ENCODE peak calls at places on chromosome 21, in four cellular contexts. G is H1, B is K562, R is SK-N-SH. C is an unnamed sample. For H3K27me3, the result is how much of the 10 kb centered on the place peaks cover.

GRCh38 chr21:34956416-34957316 is 92.4 kb downstream of the RUNX1 start:
- DNase-seq in B (no peak), G (no peak), R (no peak), C (no peak)

GRCh38 chr21:38136201-38136600 is 120.6 kb upstream of the KCNJ15 start:
- DNase-seq in R (no peak), B (no peak), G (no peak), C (no peak)

GRCh38 chr21:22278366-22278765 is 1280.2 kb downstream of the NCAM2 start:
- DNase-seq in B (no peak), G (no peak), R (no peak), C (no peak)

GRCh38 chr21:45388011-45388521 is 16.9 kb upstream of the COL18A1 start:
- DNase-seq in G (no peak), R (no peak), B (no peak), C (no peak)

GRCh38 chr21:28938726-28939125 is 54.0 kb downstream of the LTN1 start:
- DNase-seq in R (peak), B (no peak), G (no peak), C (peak)

GRCh38 chr21:46097826-46098286 is at the start of gene COL6A2:
- DNase-seq in G (peak), B (peak), R (peak), C (no peak)

GRCh38 chr21:46146856-46147255 is 8.5 kb downstream of the FTCD start:
- DNase-seq in R (no peak), G (no peak), B (no peak), C (no peak)

GRCh38 chr21:34020005-34020847 is 53.2 kb upstream of the MRPS6 start:
- DNase-seq in B (no peak), G (no peak), R (no peak), C (peak)

GRCh38 chr21:45764792-45765191 is 121.3 kb downstream of the PCBP3 start:
- DNase-seq in R (no peak), B (no peak), G (no peak), C (no peak)

GRCh38 chr21:24844672-24845071 is 762.6 kb downstream of the MRPL39 start:
- DNase-seq in R (peak), G (no peak), B (no peak), C (no peak)

GRCh38 chr21:25759573-25759972 is 24.8 kb downstream of the GABPA start:
- DNase-seq in G (no peak), B (no peak), R (no peak), C (no peak)

GRCh38 chr21:40272037-40272436 is 404.8 kb downstream of the PCP4 start:
- DNase-seq in R (peak), G (no peak), B (no peak), C (no peak)

GRCh38 chr21:21045538-21045937 is 47.3 kb downstream of the NCAM2 start:
- DNase-seq in G (no peak), B (no peak), R (no peak), C (no peak)

GRCh38 chr21:34320006-34320405 is 43.8 kb upstream of the KCNE2 start:
- DNase-seq in R (no peak), G (no peak), B (no peak), C (no peak)

GRCh38 chr21:23887709-23888303 is 1719.5 kb downstream of the MRPL39 start:
- DNase-seq in G (no peak), B (no peak), R (no peak), C (no peak)

GRCh38 chr21:38323721-38324591 is 67.2 kb downstream of the KCNJ15 start:
- DNase-seq in B (no peak), R (no peak), G (no peak), C (no peak)

GRCh38 chr21:14850394-14850793 is 214.4 kb downstream of the NRIP1 start:
- DNase-seq in G (no peak), B (no peak), R (no peak), C (no peak)

GRCh38 chr21:14120091-14120734 is 90.5 kb downstream of the LIPI start:
- DNase-seq in B (peak), R (peak), G (peak), C (peak)

GRCh38 chr21:40507978-40508377 is 339.0 kb downstream of the DSCAM start:
- DNase-seq in B (no peak), G (no peak), R (no peak), C (no peak)

GRCh38 chr21:17640821-17641220 is 28.1 kb upstream of the BTG3 start:
- DNase-seq in G (no peak), R (no peak), B (no peak), C (no peak)

DNA sequence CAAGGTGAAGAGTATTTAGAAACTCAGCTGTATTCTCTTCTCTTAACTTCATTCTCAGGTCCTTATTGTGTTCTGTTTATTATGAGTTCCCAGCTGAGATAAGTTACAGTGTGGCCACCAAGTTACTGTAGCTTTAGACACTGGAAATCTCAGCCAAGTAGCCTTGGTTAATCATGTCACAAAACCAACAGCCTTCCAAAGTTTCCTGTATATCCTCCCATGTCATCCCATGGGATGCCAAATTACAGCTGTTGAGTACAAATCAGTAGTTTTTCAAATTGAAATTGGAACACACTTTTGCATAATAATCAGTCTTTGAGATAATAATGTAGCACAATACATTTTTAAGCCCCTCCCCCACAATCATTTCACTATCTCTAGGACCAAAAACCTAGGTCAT is 10.7 kb downstream of the ADAMTS5 start:
- DNase-seq in R (no peak), B (no peak), G (no peak), C (no peak)
- H3K27me3 ChIP-seq in R (under half), B (under half), G (under half), C (under half)

GRCh38 chr21:44298301-44298700 is 1.6 kb upstream of the PFKL start:
- DNase-seq in R (no peak), B (no peak), G (no peak), C (no peak)
- TF ChIP-seq CTCF in R (peak), B (no peak), G (no peak), C (no peak)

DNA sequence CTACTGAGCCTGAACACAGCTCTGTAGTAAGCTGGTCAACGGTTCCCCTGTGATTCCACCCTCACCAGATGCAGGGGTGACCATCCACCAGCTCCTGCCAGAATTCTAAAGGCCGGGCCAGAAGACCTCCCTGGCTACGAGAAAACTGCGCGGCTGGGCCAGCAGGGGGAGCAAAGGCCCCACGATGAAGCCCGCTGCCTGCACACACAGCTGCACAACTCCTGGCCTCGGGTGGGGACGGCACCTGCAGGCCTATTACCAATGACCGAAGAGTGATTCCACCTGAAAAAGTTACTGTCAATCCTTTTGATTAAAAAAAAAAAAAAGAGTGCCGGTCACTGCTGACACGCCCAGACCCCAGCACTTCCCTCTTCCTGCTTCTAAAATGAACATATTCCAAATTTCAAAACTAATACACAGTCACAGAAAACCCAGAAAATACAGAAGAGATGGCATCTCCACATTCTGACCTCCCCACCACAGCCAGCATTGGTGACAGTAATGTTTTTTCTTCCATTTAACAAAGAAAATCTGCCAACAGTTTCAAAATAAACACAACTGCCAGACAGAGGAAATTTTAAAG is 49.8 kb upstream of the RIPK4 start:
- DNase-seq in R (peak), G (peak), B (peak), C (peak)
- TF ChIP-seq GABPA in R (no peak), G (no peak), B (no peak), C (no peak)

GRCh38 chr21:36709868-36710728 is 11.2 kb downstream of the SIM2 start:
- DNase-seq in R (no peak), G (peak), B (no peak), C (no peak)
- H3K27me3 ChIP-seq in R (half or more), G (under half), B (half or more), C (half or more)

DNA sequence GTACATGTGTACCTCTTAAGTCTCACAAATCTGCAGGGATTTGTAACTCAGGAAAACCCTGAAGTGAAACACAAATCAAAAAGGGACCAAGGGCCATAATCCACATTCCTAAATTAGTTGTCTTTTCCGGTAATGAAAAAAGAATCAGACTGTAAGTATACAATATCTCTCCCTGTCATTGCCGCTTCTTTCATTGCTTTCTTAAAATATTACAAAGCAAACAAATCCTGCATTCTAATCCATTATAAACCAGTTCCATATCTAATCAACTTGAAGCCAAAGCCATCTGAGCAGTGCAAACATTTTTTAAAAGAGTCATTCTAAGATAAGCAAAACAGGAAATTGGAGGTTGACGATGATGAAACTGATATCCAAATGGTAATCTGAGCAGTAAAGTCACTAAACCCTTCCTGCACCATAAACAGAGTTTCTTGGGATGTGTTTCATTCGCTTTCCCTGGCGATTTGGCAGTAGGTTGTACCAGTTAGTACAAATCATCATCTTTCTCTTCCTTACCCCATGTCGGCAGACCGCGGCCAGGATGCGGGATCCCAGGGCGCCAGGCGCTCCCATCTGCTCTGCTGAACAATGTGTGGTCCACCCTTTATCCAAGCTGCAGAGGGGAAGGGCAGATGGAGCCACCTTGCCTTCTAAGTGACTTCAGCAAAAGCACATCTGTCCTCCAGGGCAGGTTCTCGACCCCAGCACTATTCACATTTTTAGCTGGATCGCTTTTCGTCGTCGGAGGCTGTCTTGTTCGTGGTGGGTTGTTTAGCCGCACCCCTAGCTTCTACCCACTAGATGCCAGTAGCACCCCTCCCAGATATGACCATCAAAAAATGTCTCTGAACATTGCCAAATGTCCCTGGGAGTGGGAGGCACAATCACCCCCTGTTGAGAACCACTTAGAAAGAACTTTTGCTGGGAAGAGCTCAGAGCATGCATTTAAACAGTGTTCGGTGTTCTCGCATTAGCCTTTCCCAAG is 58.4 kb upstream of the SIM2 start:
- DNase-seq in R (no peak), B (no peak), G (no peak), C (no peak)
- TF ChIP-seq CTCF in R (no peak), B (no peak), G (peak), C (no peak)